ENCODE peak calls at places on chromosomes 7 and 10, in eight cellular contexts. U is IMR-90, F is adrenal gland, Z is cardiac fibroblast, Q is SK-N-SH, I is tibial artery, S is testis, Y is body of pancreas. A is an unnamed sample.

GRCh38 chr7:9226500-9226899 is 793.1 kb downstream of the NXPH1 start:
- DNase-seq in U (no peak), Q (no peak), I (no peak), Y (no peak), S (no peak), F (no peak), Z (no peak), A (no peak)

GRCh38 chr7:99677646-99678045 is 2.1 kb downstream of the CYP3A5 start:
- DNase-seq in U (no peak), F (no peak), Q (no peak), Z (no peak), Y (no peak), I (no peak), S (no peak), A (no peak)

GRCh38 chr10:63156236-63156635 is 23.1 kb downstream of the NRBF2 start:
- DNase-seq in Z (peak), U (no peak), F (no peak), S (no peak), Q (no peak), I (no peak), Y (no peak), A (peak)

GRCh38 chr7:117308891-117309290 is 14.0 kb downstream of the WNT2 start:
- DNase-seq in Z (no peak), U (no peak), Q (no peak), F (no peak), I (no peak), S (no peak), Y (no peak), A (no peak)

GRCh38 chr10:93597075-93597599 is 3.9 kb downstream of the RBP4 start:
- DNase-seq in Z (no peak), S (no peak), I (no peak), Y (no peak), U (no peak), Q (no peak), F (no peak), A (no peak)

GRCh38 chr7:111089822-111090426 is 1.0 kb upstream of the LRRN3 start:
- DNase-seq in F (no peak), U (peak), S (no peak), Z (peak), I (no peak), Q (peak), Y (no peak), A (peak)

GRCh38 chr7:147524726-147525245 is 1065.8 kb upstream of the C7orf33 start:
- DNase-seq in F (no peak), U (no peak), Z (no peak), Q (no peak), I (no peak), S (no peak), Y (no peak), A (no peak)

GRCh38 chr7:48837266-48837665 is 87.1 kb upstream of the CDC14C start:
- DNase-seq in S (no peak), I (no peak), F (no peak), Q (no peak), Z (no peak), Y (no peak), U (no peak), A (no peak)

GRCh38 chr10:131218811-131219583 is 92.5 kb downstream of the TCERG1L start:
- DNase-seq in Y (no peak), I (no peak), U (no peak), S (no peak), Q (no peak), F (no peak), Z (no peak), A (no peak)

GRCh38 chr7:133912916-133913697 is 214.0 kb upstream of the LRGUK start:
- DNase-seq in F (no peak), I (no peak), U (peak), S (no peak), Q (no peak), Z (peak), Y (no peak), A (no peak)

GRCh38 chr7:54839538-54840213 is 80.7 kb upstream of the SEC61G start:
- DNase-seq in U (peak), Z (peak), F (peak), Y (peak), S (peak), Q (peak), I (peak), A (peak)

GRCh38 chr10:128211953-128212727 is 85.9 kb upstream of the MKI67 start:
- DNase-seq in S (peak), F (peak), Y (peak), I (peak), Z (peak), U (peak), Q (peak), A (peak)

GRCh38 chr10:59126992-59127391 is 49.5 kb upstream of the PHYHIPL start:
- DNase-seq in U (no peak), Q (no peak), Y (no peak), S (no peak), Z (no peak), I (no peak), F (no peak), A (no peak)

GRCh38 chr10:42951486-42952251 is 125.2 kb upstream of the RET start:
- DNase-seq in Q (no peak), S (peak), Z (no peak), F (no peak), U (no peak), Y (peak), I (peak), A (no peak)

GRCh38 chr7:23022258-23022745 is 8.4 kb upstream of the HYCC1 start:
- DNase-seq in F (peak), I (no peak), Y (no peak), Z (peak), S (no peak), Q (no peak), U (peak), A (peak)

GRCh38 chr10:16728266-16728665 is 89.0 kb downstream of the RSU1 start:
- DNase-seq in S (no peak), Z (peak), Q (no peak), F (no peak), Y (no peak), U (no peak), I (no peak), A (no peak)

GRCh38 chr7:40658731-40659130 is 523.9 kb downstream of the SUGCT start:
- DNase-seq in Q (no peak), Z (peak), U (peak), Y (no peak), S (no peak), I (no peak), F (no peak), A (no peak)

GRCh38 chr10:44993922-44994751 is 6.6 kb upstream of the ZNF22 start:
- DNase-seq in F (no peak), Q (no peak), S (peak), Z (peak), Y (no peak), I (peak), U (peak), A (peak)

GRCh38 chr10:58399410-58399809 is 14.2 kb downstream of the TFAM start:
- DNase-seq in Y (no peak), U (peak), I (no peak), Q (no peak), Z (peak), F (no peak), S (no peak), A (no peak)

GRCh38 chr7:42096681-42097637 is 140.1 kb downstream of the GLI3 start:
- DNase-seq in S (peak), I (peak), U (peak), Q (no peak), F (peak), Z (no peak), Y (no peak), A (peak)

GRCh38 chr7:157329447-157329846 is 7.4 kb upstream of the DNAJB6 start:
- DNase-seq in I (no peak), U (no peak), F (peak), S (peak), Q (peak), Z (no peak), Y (no peak), A (no peak)

GRCh38 chr10:69101451-69102095 is 13.7 kb downstream of the SRGN start:
- DNase-seq in Q (no peak), Z (peak), I (no peak), S (no peak), F (no peak), U (peak), Y (no peak), A (peak)

GRCh38 chr7:138726288-138726687 is 25.1 kb upstream of the SVOPL start:
- DNase-seq in Z (no peak), S (no peak), U (no peak), I (no peak), Q (peak), F (no peak), Y (no peak), A (no peak)

GRCh38 chr7:100837099-100837836 is 9.9 kb upstream of the EPHB4 start:
- DNase-seq in I (peak), Y (peak), Z (peak), F (peak), U (peak), S (peak), Q (peak), A (peak)

GRCh38 chr10:113585949-113586348 is 33.1 kb downstream of the HABP2 start:
- DNase-seq in U (no peak), I (no peak), Z (no peak), S (no peak), F (no peak), Q (no peak), Y (no peak), A (no peak)

GRCh38 chr10:132298038-132298935 is 9.5 kb downstream of the STK32C start:
- DNase-seq in Z (no peak), F (peak), I (no peak), Y (no peak), U (no peak), Q (no peak), S (no peak), A (no peak)

GRCh38 chr10:590721-591120 is 98.7 kb downstream of the DIP2C start:
- DNase-seq in I (peak), Z (no peak), Q (no peak), S (no peak), F (peak), Y (no peak), U (no peak), A (no peak)

GRCh38 chr7:43954524-43955228 is 28.4 kb downstream of the UBE2D4 start:
- DNase-seq in S (peak), I (no peak), U (peak), Y (peak), F (peak), Z (peak), Q (peak), A (peak)

DNA sequence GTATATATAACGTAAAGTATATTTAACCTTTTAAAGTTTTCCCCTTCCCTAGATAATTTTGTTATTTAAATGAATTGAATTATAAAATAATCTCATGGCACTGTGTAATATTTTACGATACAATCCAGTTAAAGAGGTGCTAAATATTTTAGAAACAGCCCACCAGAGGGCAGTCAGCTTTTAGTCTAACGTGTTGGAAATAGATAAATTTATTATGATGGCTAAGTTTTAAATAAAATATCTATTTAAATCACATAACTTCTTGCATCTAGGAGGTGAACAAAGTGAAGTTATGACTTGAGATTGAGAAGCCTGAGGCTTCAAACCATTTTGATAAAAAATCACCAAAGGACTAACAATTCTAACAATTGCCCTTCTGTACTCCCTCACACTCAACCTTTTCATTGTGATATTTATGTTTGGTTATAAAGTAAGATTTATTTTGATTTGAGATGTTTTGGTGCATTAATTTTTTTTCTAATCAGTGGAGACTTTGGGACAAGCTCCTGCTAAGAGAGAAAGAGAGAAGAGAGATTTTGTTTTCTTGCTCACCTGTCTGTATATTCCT is 171.5 kb upstream of the SP4 start:
- DNase-seq in S (peak), I (no peak), Y (peak), Q (peak), U (peak), F (no peak), Z (peak), A (peak)
- TF ChIP-seq CTCF in S (peak), I (no peak), Y (peak), Q (peak), U (peak), F (peak), Z (peak), A (peak)

GRCh38 chr10:84348431-84348830 is 20.0 kb downstream of the CCSER2 start:
- DNase-seq in U (peak), F (no peak), Z (peak), Q (no peak), S (no peak), I (no peak), Y (no peak), A (peak)
- H3K4me3 ChIP-seq in U (no peak), F (no peak), Z (no peak), Q (no peak), S (no peak), I (no peak), Y (no peak), A (no peak)

DNA sequence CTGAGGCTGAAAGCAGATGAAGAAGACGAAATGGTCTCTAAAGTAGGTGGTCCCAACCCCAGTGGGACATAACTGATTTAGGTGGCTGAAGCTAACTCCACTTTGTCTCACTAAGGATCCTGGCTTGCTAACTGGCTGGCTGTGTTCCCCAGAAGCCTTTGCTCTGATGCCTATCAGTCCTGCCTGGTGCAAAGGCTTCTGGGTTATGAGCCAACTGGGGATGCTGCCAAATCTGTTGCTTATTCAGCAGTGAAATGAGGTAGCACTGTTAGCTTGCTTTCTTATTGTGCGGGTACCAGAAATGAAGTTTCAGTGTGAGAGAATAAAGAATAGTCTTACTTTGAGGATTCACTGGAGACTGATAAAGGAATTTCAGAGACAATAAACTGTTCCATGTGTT is 18.1 kb downstream of the PRKG1 start:
- DNase-seq in Z (peak), Q (no peak), Y (peak), S (peak), I (peak), U (peak), F (peak), A (no peak)
- TF ChIP-seq CTCF in Z (no peak), Q (no peak), Y (no peak), S (no peak), I (no peak), U (no peak), F (no peak), A (no peak)

DNA sequence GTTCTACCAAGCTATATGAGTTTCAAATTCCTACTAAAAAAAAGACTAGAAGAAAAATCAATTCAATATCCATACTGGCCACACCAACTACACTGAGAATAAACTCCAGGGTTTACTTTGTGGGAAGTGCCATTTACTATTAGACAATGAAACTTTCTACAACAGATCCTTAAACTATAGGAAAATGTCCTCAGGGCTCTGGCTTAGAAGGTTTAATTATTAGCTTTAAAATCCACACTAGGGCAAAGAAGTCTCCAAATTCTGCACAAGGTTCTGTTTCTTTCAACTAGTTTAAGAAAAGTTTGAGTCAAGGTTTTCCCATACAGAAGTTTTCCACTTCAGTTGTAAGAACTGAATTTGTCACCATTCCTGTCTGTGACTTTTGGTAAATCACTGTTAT is 231.7 kb upstream of the CCDC6 start:
- DNase-seq in Q (no peak), I (no peak), F (no peak), U (no peak), Z (no peak), Y (no peak), S (no peak), A (no peak)
- H3K4me3 ChIP-seq in Q (no peak), I (no peak), F (no peak), U (no peak), Z (no peak), Y (no peak), S (no peak), A (no peak)

DNA sequence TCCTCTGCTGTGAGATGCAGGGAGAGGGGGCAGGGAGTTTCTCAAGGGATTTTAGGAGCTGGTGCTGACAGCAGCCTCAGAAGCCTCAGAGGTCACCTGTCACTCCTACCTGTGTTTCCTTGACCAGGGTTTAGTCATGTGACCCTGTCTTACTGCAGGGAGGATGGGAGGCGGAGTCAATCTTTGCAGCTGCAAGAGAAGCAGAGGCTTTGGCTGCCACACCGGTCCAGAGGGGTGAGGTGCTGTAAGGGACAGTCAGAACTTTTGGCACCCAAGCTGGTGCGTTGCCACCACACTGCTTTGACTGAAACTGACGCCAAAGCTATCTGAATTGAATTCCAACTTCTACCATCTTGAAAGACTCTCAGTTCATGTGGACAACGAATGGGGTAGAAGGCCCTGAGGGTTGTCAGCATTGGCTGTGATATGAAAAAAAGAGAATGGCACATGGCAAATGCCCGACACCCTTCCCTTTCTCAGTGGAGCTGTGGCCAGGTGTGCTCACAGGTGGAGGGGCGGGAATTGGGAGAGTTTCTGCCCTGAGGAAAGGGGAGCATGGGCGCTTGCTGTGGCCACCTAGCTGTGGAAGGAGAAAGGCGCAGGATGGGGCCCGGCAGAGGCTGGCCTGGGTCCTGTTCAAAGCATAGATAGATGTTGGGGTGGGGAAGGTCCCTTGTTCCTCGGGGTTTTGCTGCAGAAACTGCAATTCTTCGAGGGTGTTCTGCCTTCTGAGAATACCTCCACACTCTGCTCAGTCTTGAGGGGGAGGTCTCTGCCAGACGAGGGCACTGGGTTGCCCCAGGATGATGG is 69.3 kb downstream of the ARHGAP22 start:
- DNase-seq in I (no peak), Q (no peak), Y (no peak), S (peak), F (no peak), Z (no peak), U (no peak), A (no peak)
- TF ChIP-seq CTCF in I (no peak), Q (no peak), Y (no peak), S (no peak), F (no peak), Z (peak), U (no peak), A (peak)

DNA sequence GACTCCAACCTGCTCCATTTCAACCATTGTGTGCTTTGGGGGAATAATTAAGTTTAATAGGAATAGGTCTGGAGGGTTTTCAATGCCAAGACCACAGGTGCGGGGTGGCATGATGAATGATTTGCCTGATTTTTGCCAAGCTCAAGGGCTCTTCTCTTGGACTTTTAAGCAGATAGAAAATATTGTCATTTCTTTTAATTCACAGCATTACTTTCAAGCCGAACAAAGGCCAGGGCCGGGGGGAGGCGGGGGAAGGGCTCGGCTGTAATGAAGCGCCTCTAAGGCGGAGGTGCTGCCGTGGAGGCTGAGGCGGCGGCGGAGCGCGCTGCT is 6.5 kb downstream of the PTF1A start:
- DNase-seq in S (no peak), Y (no peak), U (no peak), F (no peak), Q (no peak), Z (no peak), I (no peak), A (no peak)
- H3K4me3 ChIP-seq in S (peak), Y (no peak), U (no peak), F (no peak), Q (no peak), Z (no peak), I (no peak), A (no peak)

GRCh38 chr7:3451696-3452095 is 150.6 kb downstream of the SDK1 start:
- DNase-seq in F (no peak), S (no peak), U (no peak), I (no peak), Z (no peak), Y (no peak), Q (no peak), A (no peak)

GRCh38 chr7:3446786-3447185 is 145.7 kb downstream of the SDK1 start:
- DNase-seq in U (peak), Q (no peak), I (no peak), F (no peak), Z (peak), S (no peak), Y (no peak), A (no peak)
- TF ChIP-seq CTCF in U (no peak), Q (no peak), I (no peak), F (no peak), Z (no peak), S (no peak), Y (no peak), A (no peak)

A was measured in fibroblast of villous mesenchyme.